ENCODE peak calls at places on chromosomes 3 and 15, in five cellular contexts. K is H1, Q is brain microvascular endothelial cell, T is tibial nerve, X is HCT116. L is an unnamed sample.

GRCh38 chr3:183954875-183955274 is 62.8 kb downstream of the ABCC5 start:
- DNase-seq in K (no peak), Q (no peak), T (no peak), X (no peak), L (no peak)

GRCh38 chr15:50996641-50997040 is 88.2 kb downstream of the AP4E1 start:
- DNase-seq in K (no peak), Q (no peak), T (no peak), X (no peak), L (no peak)

GRCh38 chr3:196969660-196970546 is 1.3 kb upstream of the PIGZ start:
- DNase-seq in K (peak; percentile 87), Q (no peak), T (no peak), X (no peak), L (peak; percentile 80)

GRCh38 chr3:108132727-108133373 is 42.0 kb upstream of the CD47 start:
- DNase-seq in K (no peak), Q (peak; percentile 11), T (no peak), X (peak; percentile 39), L (no peak)

GRCh38 chr3:128620268-128620691 is 30.3 kb downstream of the RPN1 start:
- DNase-seq in K (no peak), Q (no peak), T (no peak), X (no peak), L (no peak)

GRCh38 chr3:52084954-52085730 is 28.8 kb upstream of the DUSP7 start:
- DNase-seq in K (peak; percentile 64), Q (no peak), T (no peak), X (no peak), L (no peak)

GRCh38 chr3:132268956-132269355 is 48.3 kb upstream of the ACP3 start:
- DNase-seq in K (peak; percentile 54), Q (no peak), T (no peak), X (peak; percentile 56), L (peak; percentile 49)

GRCh38 chr3:108407858-108408257 is 102.5 kb downstream of the MYH15 start:
- DNase-seq in K (no peak), Q (no peak), T (no peak), X (no peak), L (no peak)

GRCh38 chr3:152278674-152279427 is 10.1 kb downstream of the MBNL1 start:
- DNase-seq in K (no peak), Q (no peak), T (no peak), X (no peak), L (no peak)

GRCh38 chr3:52524752-52525661 is 8.7 kb downstream of the NT5DC2 start:
- DNase-seq in K (no peak), Q (peak; percentile 40), T (peak; percentile 13), X (no peak), L (no peak)

GRCh38 chr15:41263891-41264351 is 32.9 kb downstream of the CHP1 start:
- DNase-seq in K (no peak), Q (no peak), T (no peak), X (no peak), L (no peak)

GRCh38 chr3:88219138-88219792 is 69.5 kb downstream of the C3orf38 start:
- DNase-seq in K (peak; percentile 66), Q (peak; percentile 64), T (no peak), X (no peak), L (peak; percentile 69)

GRCh38 chr15:56804908-56805307 is 71.6 kb upstream of the ZNF280D start:
- DNase-seq in K (no peak), Q (no peak), T (no peak), X (no peak), L (no peak)

GRCh38 chr3:58414538-58415197 is 19.0 kb downstream of the PDHB start:
- DNase-seq in K (peak; percentile 61), Q (peak; percentile 70), T (no peak), X (peak; percentile 44), L (peak; percentile 70)

GRCh38 chr15:20348900-20349773 is 192.5 kb downstream of the GOLGA6L6 start:
- DNase-seq in K (no peak), Q (no peak), T (no peak), X (no peak), L (no peak)

GRCh38 chr15:62083168-62084154 is 16.7 kb downstream of the C2CD4A start:
- DNase-seq in K (no peak), Q (no peak), T (no peak), X (no peak), L (no peak)

GRCh38 chr3:184789314-184789998 is 22.5 kb upstream of the VPS8 start:
- DNase-seq in K (no peak), Q (no peak), T (no peak), X (no peak), L (no peak)

GRCh38 chr3:56800373-56801150 is 1.2 kb downstream of the ARHGEF3 start:
- DNase-seq in K (no peak), Q (no peak), T (no peak), X (no peak), L (peak; percentile 69)

GRCh38 chr3:116614795-116615362 is 94.7 kb upstream of the TUSC7 start:
- DNase-seq in K (no peak), Q (no peak), T (no peak), X (no peak), L (peak; percentile 4)

DNA sequence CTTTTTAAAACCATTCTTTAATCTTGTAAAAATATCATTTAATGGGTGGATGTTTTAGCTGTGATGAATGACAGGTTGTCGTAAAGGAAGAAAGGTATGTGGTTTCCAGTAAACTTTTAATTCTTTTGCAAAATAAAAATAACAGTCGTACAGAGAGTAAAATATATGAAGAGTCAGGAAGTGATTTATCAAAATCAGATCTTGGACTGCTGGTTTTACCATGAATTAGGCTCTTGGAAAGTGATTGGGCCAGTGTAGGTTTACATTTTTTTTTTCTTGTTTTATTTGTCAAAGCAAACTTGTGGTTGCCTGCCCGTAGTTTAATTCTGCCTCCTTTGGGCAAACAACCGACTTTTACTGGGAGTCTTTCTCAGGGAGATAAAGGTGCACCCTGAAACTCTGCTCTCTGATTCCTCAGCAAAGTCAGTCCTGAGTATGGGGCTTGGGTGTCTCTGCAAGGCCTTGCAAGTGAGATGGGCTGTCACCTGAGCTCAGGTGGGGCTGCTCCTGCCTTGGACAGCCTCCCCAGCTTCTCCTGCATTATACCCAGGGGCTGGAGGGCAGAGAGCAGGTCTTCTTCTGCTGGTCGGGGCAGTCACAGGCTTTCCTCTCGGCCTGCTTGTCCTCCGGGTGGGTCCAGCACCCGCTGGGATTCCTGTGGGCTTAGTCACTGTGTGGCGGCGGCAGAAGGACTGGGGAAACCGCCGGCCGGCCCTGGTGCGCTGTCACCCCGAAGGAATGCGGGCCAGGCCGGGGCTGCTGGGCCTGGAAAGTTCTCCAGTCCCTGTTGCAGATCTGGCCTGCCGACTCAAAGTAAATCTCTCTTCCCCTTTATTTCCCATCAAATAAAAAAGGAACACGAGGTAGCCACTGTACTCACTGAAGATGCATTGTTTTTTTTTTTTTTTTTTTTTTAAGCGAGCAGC is 79.0 kb downstream of the IGF1R start:
- DNase-seq in K (peak; percentile 73), Q (peak; percentile 95), T (peak; percentile 66), X (peak; percentile 84), L (no peak)
- H3K4me3 ChIP-seq in K (no peak overlapping the region), Q (no peak overlapping the region), T (no peak overlapping the region), X (peak overlapping the region; percentile 23), L (no peak overlapping the region)

DNA sequence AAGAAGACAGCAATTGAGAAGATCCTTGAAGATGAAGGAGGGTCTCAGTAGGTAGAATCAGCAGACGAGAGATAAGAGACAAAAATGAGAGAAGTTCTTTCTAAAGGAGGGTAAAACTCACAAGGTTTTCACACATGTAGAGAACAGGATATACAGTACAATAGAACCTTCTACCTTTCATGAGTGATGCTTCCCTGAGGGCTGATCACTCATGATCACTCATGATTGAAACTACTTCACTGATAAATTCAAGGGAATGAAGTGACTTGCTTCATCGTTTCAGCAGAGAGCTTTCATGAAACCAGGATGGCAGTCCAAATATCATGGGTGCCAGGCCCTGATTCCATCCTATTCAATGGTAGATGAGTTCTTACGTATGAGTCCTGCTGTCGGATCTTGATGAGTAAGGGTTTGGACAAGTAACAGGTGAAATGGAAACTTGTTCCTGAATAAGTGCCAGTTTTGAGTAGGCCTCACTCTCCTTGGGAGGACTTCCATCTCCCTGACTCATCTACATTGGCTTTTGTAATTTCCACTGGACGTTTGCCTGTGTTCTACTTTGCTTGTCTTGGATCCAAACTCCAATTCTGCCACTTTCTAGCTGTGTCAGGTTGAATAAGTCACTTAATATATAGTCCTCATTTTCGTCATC is 9.6 kb upstream of the CLDN16 start:
- DNase-seq in K (no peak), Q (peak; percentile 28), T (no peak), X (no peak), L (no peak)
- TF ChIP-seq CTCF in K (no peak), Q (no peak), T (no peak), X (no peak), L (no peak)

GRCh38 chr3:170057550-170057949 is 19.8 kb downstream of the GPR160 start:
- DNase-seq in K (peak; percentile 39), Q (no peak), T (no peak), X (no peak), L (peak; percentile 62)
- H3K4me3 ChIP-seq in K (no peak overlapping the region), Q (no peak overlapping the region), T (no peak overlapping the region), X (no peak overlapping the region), L (peak overlapping the region; percentile 61)

GRCh38 chr15:40254452-40254851 is 15.6 kb downstream of the PAK6 start:
- DNase-seq in K (no peak), Q (no peak), T (no peak), X (no peak), L (no peak)
- TF ChIP-seq CTCF in K (peak; percentile 18), Q (no peak), T (no peak), X (no peak), L (no peak)

GRCh38 chr3:170002829-170003228 is 35.0 kb upstream of the GPR160 start:
- DNase-seq in K (no peak), Q (no peak), T (no peak), X (no peak), L (no peak)
- H3K4me3 ChIP-seq in K (no peak overlapping the region), Q (no peak overlapping the region), T (no peak overlapping the region), X (no peak overlapping the region), L (no peak overlapping the region)

GRCh38 chr3:178422406-178422805 is 113.8 kb upstream of the KCNMB2 start:
- DNase-seq in K (no peak), Q (no peak), T (no peak), X (no peak), L (no peak)
- TF ChIP-seq CTCF in K (no peak), Q (no peak), T (no peak), X (no peak), L (no peak)

DNA sequence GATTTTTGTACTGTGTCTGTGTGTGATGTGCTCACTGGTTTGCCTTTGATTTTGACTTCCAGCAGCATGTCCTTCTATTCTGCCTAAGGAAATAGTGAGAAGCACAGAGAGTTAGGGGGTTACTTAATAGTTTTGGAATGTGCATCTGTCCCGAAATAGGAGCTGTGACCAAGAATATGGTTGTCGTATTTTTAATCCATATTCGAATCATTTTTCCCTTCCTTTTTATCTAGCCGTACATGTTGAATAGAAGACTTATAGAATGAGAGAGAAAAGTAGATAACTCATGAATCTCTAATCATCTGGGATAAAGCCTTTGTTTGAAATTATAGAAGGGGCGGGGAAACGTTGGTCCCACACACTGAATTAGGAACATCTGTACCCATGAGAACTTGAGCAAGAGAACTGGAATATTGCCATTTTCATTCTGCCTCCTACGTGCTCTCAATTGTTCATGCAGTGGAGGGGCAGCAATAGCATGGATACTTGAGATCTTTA is 23.6 kb downstream of the CRTC3 start:
- DNase-seq in K (no peak), Q (peak; percentile 68), T (no peak), X (no peak), L (no peak)
- H3K4me3 ChIP-seq in K (no peak overlapping the region), Q (no peak overlapping the region), T (no peak overlapping the region), X (no peak overlapping the region), L (no peak overlapping the region)

GRCh38 chr3:7847021-7847420 is 654.6 kb upstream of the LMCD1 start:
- DNase-seq in K (no peak), Q (no peak), T (no peak), X (no peak), L (no peak)
- TF ChIP-seq CTCF in K (no peak), Q (no peak), T (no peak), X (no peak), L (no peak)

L was measured in GM12865.